ENCODE peak calls at places on chromosomes 5 and 9, in six cellular contexts. C is IMR-90, B is astrocyte, A is fibroblast of lung, L is HepG2, I is trophoblast cell. E is an unnamed sample.

GRCh38 chr5:119076080-119076479 is 5.2 kb downstream of the DMXL1 start:
- DNase-seq in C (no peak), B (no peak), A (no peak), L (no peak), I (no peak), E (no peak)

GRCh38 chr5:14148890-14149671 is 5.9 kb downstream of the TRIO start:
- DNase-seq in C (no peak), B (no peak), A (no peak), L (peak; percentile 83), I (no peak), E (no peak)

GRCh38 chr5:178784391-178784790 is 53.9 kb upstream of the ZNF354A start:
- DNase-seq in C (no peak), B (no peak), A (no peak), L (no peak), I (no peak), E (no peak)

GRCh38 chr9:101376117-101376866 is 8.5 kb downstream of the BAAT start:
- DNase-seq in C (peak; percentile 63), B (peak; percentile 95), A (no peak), L (no peak), I (peak; percentile 9), E (no peak)

GRCh38 chr5:141420855-141421488 is at the start of gene PCDHGA11:
- DNase-seq in C (peak; percentile 63), B (peak; percentile 38), A (peak; percentile 75), L (no peak), I (peak; percentile 88), E (no peak)

GRCh38 chr5:15664961-15665360 is 165.0 kb downstream of the FBXL7 start:
- DNase-seq in C (peak; percentile 45), B (peak; percentile 44), A (peak; percentile 5), L (no peak), I (no peak), E (no peak)

GRCh38 chr9:83425240-83425639 is 113.0 kb downstream of the FRMD3 start:
- DNase-seq in C (no peak), B (no peak), A (no peak), L (peak; percentile 49), I (no peak), E (no peak)

GRCh38 chr9:35753466-35753865 is 610 bp downstream of the MSMP start:
- DNase-seq in C (no peak), B (no peak), A (no peak), L (no peak), I (no peak), E (no peak)

GRCh38 chr9:136489731-136490130 is 6.9 kb upstream of the SEC16A start:
- DNase-seq in C (no peak), B (no peak), A (no peak), L (no peak), I (no peak), E (no peak)

GRCh38 chr9:4425358-4426045 is 64.8 kb upstream of the SLC1A1 start:
- DNase-seq in C (no peak), B (no peak), A (no peak), L (no peak), I (no peak), E (no peak)

DNA sequence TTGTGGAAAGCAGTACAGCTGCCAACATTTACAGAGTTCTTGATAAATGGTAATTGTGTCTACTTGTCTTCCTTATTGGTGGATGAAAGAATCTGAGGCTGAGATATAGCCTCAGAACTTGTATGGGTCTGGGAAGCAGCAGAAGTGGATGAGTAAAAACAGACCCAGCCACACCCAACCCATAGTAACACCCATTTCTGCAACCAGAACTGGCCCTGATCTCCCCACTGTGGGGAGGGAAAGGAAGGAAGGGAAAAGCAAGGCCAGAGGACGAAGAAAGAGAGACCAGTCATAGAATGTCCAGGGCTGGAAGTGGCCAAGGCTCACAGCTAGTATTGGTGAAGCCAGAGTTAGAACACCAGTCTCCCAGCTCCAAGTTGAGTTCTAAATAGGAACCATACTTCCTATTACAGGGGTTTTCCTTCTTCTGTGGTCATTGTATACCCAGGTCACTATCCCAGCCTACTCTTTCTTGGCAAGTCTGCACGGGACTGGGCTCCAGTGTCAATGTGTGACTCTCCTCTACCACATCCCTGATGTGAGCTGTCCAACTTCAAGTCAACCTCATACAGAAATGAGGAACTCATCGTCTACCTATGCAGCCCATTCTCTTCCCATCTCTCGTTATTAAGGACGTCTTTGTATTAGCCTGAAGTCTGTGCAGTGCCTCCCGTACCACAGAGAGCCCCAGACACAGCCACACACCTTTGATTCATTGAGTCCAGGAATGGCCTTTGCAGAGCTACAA is 35.9 kb downstream of the ITK start:
- DNase-seq in C (no peak), B (no peak), A (no peak), L (no peak), I (no peak), E (no peak)
- H3K4me2 ChIP-seq in C (no peak overlapping the region), B (no peak overlapping the region), A (no peak overlapping the region), L (no peak overlapping the region), I (no peak overlapping the region), E (no peak overlapping the region)

DNA sequence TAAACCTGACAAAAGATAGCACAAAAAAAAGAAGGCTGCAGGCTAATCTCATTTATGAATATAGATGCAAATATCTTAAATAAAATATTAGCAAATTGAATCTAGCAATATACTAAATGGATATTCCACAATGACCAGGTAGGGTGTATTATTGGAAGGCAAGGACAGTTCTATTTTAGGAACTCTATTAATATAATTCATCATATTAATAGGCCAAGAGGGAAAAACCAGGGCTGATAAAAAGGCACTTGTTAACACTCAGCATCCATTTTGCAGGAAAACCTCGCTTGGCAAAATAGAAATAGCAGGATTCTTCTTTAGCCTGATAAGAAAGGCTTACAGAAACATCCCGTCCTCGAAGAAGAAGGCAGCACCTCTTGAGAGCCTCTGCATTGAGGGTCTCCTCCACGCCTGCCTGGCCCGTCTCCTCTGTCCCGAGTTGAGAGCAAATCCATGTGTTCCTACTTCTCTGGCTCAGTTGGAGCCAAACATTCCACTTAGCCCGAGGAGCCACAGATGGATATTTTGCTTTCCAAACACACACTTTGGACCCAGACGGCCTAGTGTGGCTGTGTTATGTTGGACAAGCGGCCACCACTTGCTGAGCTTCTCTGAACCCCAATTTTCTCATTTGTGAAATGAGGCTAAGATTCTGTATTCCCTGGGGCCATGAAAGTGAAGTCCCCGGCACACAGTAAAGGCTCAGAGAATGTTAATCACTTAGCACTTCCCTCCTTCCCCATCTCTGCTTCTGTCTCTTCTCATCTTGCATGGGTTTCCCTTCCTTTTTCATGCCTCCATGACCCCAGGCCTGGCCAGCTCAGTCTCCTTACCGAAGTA is 181.8 kb upstream of the MVB12B start:
- DNase-seq in C (no peak), B (no peak), A (no peak), L (peak; percentile 73), I (no peak), E (no peak)
- H3K4me2 ChIP-seq in C (no peak overlapping the region), B (no peak overlapping the region), A (no peak overlapping the region), L (peak overlapping the region; percentile 84), I (no peak overlapping the region), E (no peak overlapping the region)

DNA sequence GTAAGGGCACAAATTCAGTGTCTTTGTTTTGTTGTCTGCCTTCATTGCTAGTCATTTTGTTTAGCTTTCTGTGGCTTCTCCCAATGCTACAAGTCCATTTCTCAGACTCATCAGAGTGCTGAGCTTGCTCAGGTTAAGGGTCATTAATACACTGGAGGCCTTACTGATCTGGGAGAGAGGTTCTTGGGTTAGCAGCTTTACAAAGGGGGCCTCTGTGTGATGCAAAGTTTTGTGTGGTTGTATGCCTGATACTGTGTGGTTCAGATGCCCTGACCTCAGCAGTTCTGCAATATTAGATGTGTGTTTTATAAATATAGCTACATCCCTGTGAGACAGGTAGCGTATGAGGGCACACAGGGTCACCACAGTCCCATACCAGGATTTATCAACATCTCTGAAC is 34.8 kb upstream of the SMARCA2 start:
- DNase-seq in C (no peak), B (no peak), A (no peak), L (no peak), I (no peak), E (no peak)
- H3K4me2 ChIP-seq in C (no peak overlapping the region), B (peak overlapping the region; percentile 25), A (peak overlapping the region; percentile 4), L (no peak overlapping the region), I (no peak overlapping the region), E (no peak overlapping the region)

GRCh38 chr9:34276772-34277171 is 52.3 kb downstream of the KIF24 start:
- DNase-seq in C (no peak), B (no peak), A (no peak), L (no peak), I (no peak), E (no peak)
- H3K4me2 ChIP-seq in C (no peak overlapping the region), B (no peak overlapping the region), A (no peak overlapping the region), L (no peak overlapping the region), I (no peak overlapping the region), E (no peak overlapping the region)

DNA sequence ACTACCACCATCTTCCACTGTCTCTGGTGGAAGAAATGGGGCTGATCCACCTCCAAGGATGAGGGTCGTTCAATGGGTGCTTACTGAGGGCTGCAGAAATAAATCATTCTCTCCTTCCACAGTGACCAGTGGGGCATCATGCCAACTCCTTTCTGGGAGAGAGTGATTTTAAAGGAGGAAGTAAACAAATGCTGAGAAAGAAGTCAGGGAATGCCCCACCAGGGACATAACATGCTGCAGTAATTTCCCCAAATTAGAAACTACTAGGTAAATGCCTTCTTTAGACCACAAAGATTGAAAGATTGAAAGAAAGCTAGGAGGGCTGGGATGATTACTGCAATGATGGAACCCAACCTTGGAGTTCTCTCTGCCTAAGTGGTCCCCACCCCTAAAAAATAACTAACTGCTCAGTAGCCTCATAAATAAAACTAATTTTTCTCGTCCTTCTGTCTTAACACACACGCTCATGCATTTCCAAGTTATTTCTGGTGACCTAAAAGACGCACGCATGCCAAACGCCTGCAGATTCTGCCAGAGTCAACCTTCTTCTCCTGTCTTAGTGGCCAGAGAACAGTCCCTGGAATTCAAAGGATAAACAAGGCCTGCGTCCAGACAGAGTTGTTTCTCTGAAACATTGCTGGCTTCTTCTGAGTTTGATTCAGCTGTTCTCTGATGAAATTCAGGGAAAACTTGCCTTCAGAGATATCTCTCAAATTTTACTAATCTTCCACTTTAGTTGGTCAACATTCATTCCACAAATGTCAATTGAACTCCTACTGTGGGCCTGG is 250.0 kb downstream of the NR3C1 start:
- DNase-seq in C (peak; percentile 97), B (peak; percentile 90), A (peak; percentile 97), L (no peak), I (no peak), E (no peak)
- H3K4me2 ChIP-seq in C (peak overlapping the region; percentile 66), B (peak overlapping the region; percentile 19), A (no peak overlapping the region), L (no peak overlapping the region), I (no peak overlapping the region), E (no peak overlapping the region)